ENCODE peak calls at places on chromosome 16, in five cellular contexts. N is fibroblast of lung, O is IMR-90, B is tibial nerve, U is colonic mucosa. D is an unnamed sample.

GRCh38 chr16:50555892-50556673 is 7.9 kb downstream of the NKD1 start:
- DNase-seq in N (no peak), O (no peak), B (no peak), U (no peak), D (no peak)

GRCh38 chr16:55480228-55480655 is 1.2 kb downstream of the MMP2 start:
- DNase-seq in N (peak; percentile 94), O (peak; percentile 93), B (peak; percentile 91), U (peak; percentile 68), D (peak; percentile 60)

GRCh38 chr16:24611310-24611709 is 71.9 kb downstream of the RBBP6 start:
- DNase-seq in N (no peak), O (no peak), B (no peak), U (no peak), D (no peak)

GRCh38 chr16:29992371-29992967 is 2.9 kb downstream of the HIRIP3 start:
- DNase-seq in N (peak; percentile 11), O (peak; percentile 63), B (no peak), U (no peak), D (peak; percentile 21)

GRCh38 chr16:50178397-50179018 is 25.4 kb downstream of the TENT4B start:
- DNase-seq in N (no peak), O (no peak), B (no peak), U (no peak), D (no peak)

GRCh38 chr16:66551362-66551761 is 1.0 kb upstream of the CKLF start:
- DNase-seq in N (peak; percentile 24), O (peak; percentile 9), B (no peak), U (peak; percentile 47), D (no peak)

GRCh38 chr16:67613808-67614207 is 31.1 kb upstream of the CARMIL2 start:
- DNase-seq in N (no peak), O (no peak), B (no peak), U (no peak), D (no peak)

GRCh38 chr16:67936876-67937605 is 391 bp upstream of the PSMB10 start:
- DNase-seq in N (no peak), O (no peak), B (peak; percentile 53), U (no peak), D (no peak)

GRCh38 chr16:26550111-26550610 is 516.6 kb upstream of the C16orf82 start:
- DNase-seq in N (no peak), O (no peak), B (no peak), U (no peak), D (no peak)

GRCh38 chr16:57957396-57958392 is 13.2 kb downstream of the CNGB1 start:
- DNase-seq in N (no peak), O (no peak), B (no peak), U (no peak), D (no peak)

GRCh38 chr16:27823438-27823820 is 240.1 kb downstream of the GSG1L start:
- DNase-seq in N (no peak), O (no peak), B (no peak), U (no peak), D (no peak)

GRCh38 chr16:24670623-24671454 is 58.6 kb upstream of the TNRC6A start:
- DNase-seq in N (peak; percentile 89), O (peak; percentile 92), B (peak; percentile 56), U (peak; percentile 26), D (no peak)

GRCh38 chr16:14366447-14366846 is 263.6 kb downstream of the PARN start:
- DNase-seq in N (no peak), O (no peak), B (no peak), U (no peak), D (no peak)

GRCh38 chr16:25014500-25015147 is 545 bp downstream of the ARHGAP17 start:
- DNase-seq in N (peak; percentile 54), O (peak; percentile 48), B (peak; percentile 33), U (peak; percentile 63), D (peak; percentile 69)

GRCh38 chr16:30397056-30397455 is 1.8 kb downstream of the ZNF48 start:
- DNase-seq in N (no peak), O (no peak), B (no peak), U (no peak), D (no peak)

GRCh38 chr16:9366048-9366969 is 274.9 kb downstream of the HAPSTR1 start:
- DNase-seq in N (no peak), O (no peak), B (no peak), U (no peak), D (no peak)

GRCh38 chr16:21302454-21302853 is 24.4 kb upstream of the CRYM start:
- DNase-seq in N (no peak), O (peak; percentile 3), B (no peak), U (peak; percentile 57), D (no peak)

GRCh38 chr16:12582696-12583095 is 221.0 kb downstream of the CPPED1 start:
- DNase-seq in N (no peak), O (no peak), B (no peak), U (no peak), D (no peak)

GRCh38 chr16:88688013-88688778 is 1.9 kb upstream of the SNAI3 start:
- DNase-seq in N (peak; percentile 20), O (no peak), B (no peak), U (peak; percentile 76), D (no peak)

GRCh38 chr16:68921654-68922053 is 78.3 kb downstream of the TANGO6 start:
- DNase-seq in N (peak; percentile 79), O (peak; percentile 75), B (no peak), U (peak; percentile 36), D (no peak)

GRCh38 chr16:84650062-84650991 is 2.0 kb downstream of the KLHL36 start:
- DNase-seq in N (peak; percentile 80), O (peak; percentile 86), B (no peak), U (no peak), D (no peak)

GRCh38 chr16:66984902-66985311 is 3.5 kb upstream of the CES4A start:
- DNase-seq in N (no peak), O (no peak), B (no peak), U (no peak), D (no peak)

GRCh38 chr16:85934210-85934609 is 35.2 kb downstream of the IRF8 start:
- DNase-seq in N (no peak), O (no peak), B (no peak), U (no peak), D (no peak)

GRCh38 chr16:88955906-88956305 is 21.1 kb downstream of the CBFA2T3 start:
- DNase-seq in N (no peak), O (no peak), B (no peak), U (no peak), D (no peak)

GRCh38 chr16:19153876-19154275 is 14.2 kb upstream of the SYT17 start:
- DNase-seq in N (peak; percentile 6), O (peak; percentile 13), B (no peak), U (no peak), D (no peak)

GRCh38 chr16:83458612-83459011 is 349.2 kb upstream of the HSBP1 start:
- DNase-seq in N (peak; percentile 70), O (peak; percentile 80), B (no peak), U (no peak), D (no peak)

GRCh38 chr16:11356573-11357331 is 11.5 kb downstream of the RMI2 start:
- DNase-seq in N (peak; percentile 43), O (peak; percentile 61), B (peak; percentile 61), U (peak; percentile 78), D (peak; percentile 81)

GRCh38 chr16:27238016-27238587 is 30.5 kb downstream of the NSMCE1 start:
- DNase-seq in N (no peak), O (no peak), B (no peak), U (peak; percentile 83), D (peak; percentile 55)

GRCh38 chr16:58509256-58510096 is 5.8 kb upstream of the SETD6 start:
- DNase-seq in N (no peak), O (no peak), B (no peak), U (no peak), D (no peak)

GRCh38 chr16:85006639-85007038 is 4.7 kb downstream of the ZDHHC7 start:
- DNase-seq in N (peak; percentile 55), O (peak; percentile 32), B (no peak), U (no peak), D (no peak)

GRCh38 chr16:88378401-88378800 is 4.4 kb upstream of the ZNF469 start:
- DNase-seq in N (no peak), O (no peak), B (no peak), U (no peak), D (no peak)

GRCh38 chr16:77589071-77589755 is 133.1 kb upstream of the NUDT7 start:
- DNase-seq in N (peak; percentile 76), O (no peak), B (no peak), U (no peak), D (no peak)

GRCh38 chr16:81610144-81610842 is 165.7 kb downstream of the CMIP start:
- DNase-seq in N (peak; percentile 90), O (peak; percentile 84), B (peak; percentile 55), U (peak; percentile 52), D (peak; percentile 72)

GRCh38 chr16:87945351-87946042 is 5.7 kb upstream of the BANP start:
- DNase-seq in N (peak; percentile 83), O (peak; percentile 83), B (peak; percentile 41), U (peak; percentile 75), D (peak; percentile 76)

GRCh38 chr16:30063893-30064745 is 1.4 kb upstream of the ALDOA start:
- DNase-seq in N (peak; percentile 52), O (peak; percentile 37), B (peak; percentile 79), U (peak; percentile 81), D (peak; percentile 80)

DNA sequence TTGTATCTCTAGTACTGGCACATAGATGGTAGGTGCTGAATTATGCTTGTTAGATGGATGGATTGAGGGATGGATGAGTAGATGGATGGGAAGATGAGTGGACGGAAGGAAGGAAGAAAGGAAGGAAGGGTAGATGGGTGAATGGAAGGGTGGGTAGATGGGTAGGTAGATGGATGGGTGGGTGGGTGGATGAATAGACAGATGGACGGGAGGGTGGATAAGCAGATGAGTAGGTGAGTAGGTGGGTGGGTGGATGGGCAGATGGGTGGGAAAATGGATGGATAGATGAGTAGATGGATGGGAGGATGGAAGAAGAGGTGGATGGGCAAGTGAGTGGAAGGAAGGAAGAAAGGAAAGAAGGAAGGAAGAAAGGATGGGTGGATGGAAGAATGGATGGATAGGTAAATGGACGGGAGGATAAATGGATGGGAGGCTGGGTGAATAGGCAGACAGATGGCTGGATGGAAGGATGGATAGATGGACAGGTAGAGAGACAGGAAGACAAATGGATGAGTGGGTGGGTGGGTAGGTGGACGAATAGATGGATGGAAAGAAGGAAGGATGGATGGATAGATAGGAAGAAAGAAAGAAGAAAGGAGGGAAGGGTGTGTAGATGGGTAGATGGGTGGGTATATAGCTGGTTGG is 56.9 kb downstream of the MYH11 start:
- DNase-seq in N (no peak), O (no peak), B (no peak), U (no peak), D (no peak)
- H3K4me1 ChIP-seq in N (no peaks in the 10 kb centered on the region), O (no peaks in the 10 kb centered on the region), B (no peaks in the 10 kb centered on the region), U (no peaks in the 10 kb centered on the region), D (no peaks in the 10 kb centered on the region)

GRCh38 chr16:23398987-23399805 is 53.8 kb downstream of the COG7 start:
- DNase-seq in N (peak; percentile 25), O (no peak), B (no peak), U (no peak), D (no peak)
- TF ChIP-seq CTCF in N (no peak), O (no peak), B (no peak), U (no peak), D (no peak)

DNA sequence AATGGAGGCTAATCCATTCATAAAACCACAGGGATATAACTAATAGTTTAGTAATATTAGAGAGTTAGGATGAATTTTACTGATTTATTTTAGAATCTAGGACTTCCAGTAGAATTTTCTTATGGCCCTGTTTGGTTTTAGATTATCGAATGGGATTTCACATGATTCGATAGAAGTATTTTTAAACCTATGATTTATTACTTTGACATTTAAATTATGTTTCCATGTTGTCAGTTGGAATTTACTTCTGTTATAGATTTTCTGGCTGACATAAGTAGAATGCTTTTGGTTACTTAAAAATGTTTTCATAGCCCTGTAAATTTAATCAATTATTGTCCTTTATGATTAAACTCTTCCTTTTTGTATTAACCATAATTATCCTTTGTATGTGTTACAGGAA is 158.8 kb downstream of the CHD9 start:
- DNase-seq in N (no peak), O (no peak), B (no peak), U (no peak), D (no peak)
- H3K4me1 ChIP-seq in N (peaks cover 4% of the 10 kb centered on the region), O (no peaks in the 10 kb centered on the region), B (no peaks in the 10 kb centered on the region), U (peaks cover 3% of the 10 kb centered on the region), D (no peaks in the 10 kb centered on the region)

GRCh38 chr16:56932588-56933265 is 785 bp downstream of the HERPUD1 start:
- DNase-seq in N (peak; percentile 70), O (peak; percentile 69), B (peak; percentile 84), U (peak; percentile 86), D (peak; percentile 94)
- TF ChIP-seq CTCF in N (no peak), O (no peak), B (no peak), U (no peak), D (no peak)

D was measured in right lobe of liver.